ENCODE peak calls at places on chromosomes 16 and 17, in seven cellular contexts. N is CD4-positive, CD25-positive, alpha-beta regulatory T cell; I is Caco-2; Y is lung; X is ascending aorta; F is left lung; Z is uterus. Q is an unnamed sample. For H3K27me3, the result is how much of the 10 kb centered on the place peaks cover.

GRCh38 chr17:17848311-17848710 is 11.5 kb upstream of the SREBF1 start:
- DNase-seq in N (no peak), I (no peak), Y (no peak), X (no peak), F (no peak), Z (no peak), Q (no peak)

GRCh38 chr17:67469208-67469980 is 92.3 kb downstream of the PITPNC1 start:
- DNase-seq in N (no peak), I (no peak), Y (no peak), X (no peak), F (no peak), Z (no peak), Q (no peak)

GRCh38 chr16:64983226-64983625 is 138.6 kb downstream of the CDH11 start:
- DNase-seq in N (no peak), I (no peak), Y (no peak), X (no peak), F (no peak), Z (no peak), Q (no peak)

GRCh38 chr16:5200123-5200522 is 102.5 kb upstream of the EEF2KMT start:
- DNase-seq in N (no peak), I (no peak), Y (no peak), X (no peak), F (no peak), Z (no peak), Q (no peak)

GRCh38 chr16:79988721-79989220 is 388.2 kb upstream of the MAF start:
- DNase-seq in N (no peak), I (peak), Y (no peak), X (no peak), F (no peak), Z (no peak), Q (no peak)

GRCh38 chr17:62869885-62870580 is 61.9 kb upstream of the MARCHF10 start:
- DNase-seq in N (no peak), I (peak), Y (no peak), X (no peak), F (no peak), Z (no peak), Q (no peak)

GRCh38 chr16:47136101-47136820 is 7.5 kb downstream of the NETO2 start:
- DNase-seq in N (no peak), I (no peak), Y (no peak), X (no peak), F (no peak), Z (no peak), Q (no peak)

GRCh38 chr16:66695935-66696668 is 441 bp downstream of the CMTM4 start:
- DNase-seq in N (no peak), I (peak), Y (peak), X (no peak), F (peak), Z (peak), Q (peak)

GRCh38 chr16:54489225-54489781 is 202.7 kb upstream of the IRX3 start:
- DNase-seq in N (no peak), I (no peak), Y (no peak), X (no peak), F (no peak), Z (no peak), Q (no peak)

GRCh38 chr17:2777242-2777867 is 18.9 kb upstream of the RAP1GAP2 start:
- DNase-seq in N (no peak), I (no peak), Y (no peak), X (no peak), F (no peak), Z (no peak), Q (no peak)

GRCh38 chr17:77914440-77915254 is 43.9 kb upstream of the TNRC6C start:
- DNase-seq in N (no peak), I (no peak), Y (no peak), X (no peak), F (peak), Z (no peak), Q (no peak)

GRCh38 chr17:78828470-78829185 is 12.0 kb downstream of the USP36 start:
- DNase-seq in N (no peak), I (no peak), Y (no peak), X (no peak), F (no peak), Z (no peak), Q (no peak)

GRCh38 chr16:787978-788398 is at the start of gene RPUSD1:
- DNase-seq in N (no peak), I (peak), Y (no peak), X (no peak), F (no peak), Z (no peak), Q (no peak)

GRCh38 chr17:1275962-1276736 is 3.3 kb upstream of the TRARG1 start:
- DNase-seq in N (peak), I (peak), Y (peak), X (no peak), F (peak), Z (peak), Q (peak)

GRCh38 chr17:81509687-81510523 is 2.7 kb downstream of the ACTG1 start:
- DNase-seq in N (no peak), I (no peak), Y (no peak), X (no peak), F (no peak), Z (no peak), Q (no peak)

GRCh38 chr16:74773431-74774222 is 993 bp downstream of the FA2H start:
- DNase-seq in N (no peak), I (no peak), Y (no peak), X (no peak), F (no peak), Z (no peak), Q (no peak)

GRCh38 chr17:17792551-17793377 is 44.0 kb downstream of the SREBF1 start:
- DNase-seq in N (no peak), I (no peak), Y (no peak), X (no peak), F (no peak), Z (peak), Q (peak)

GRCh38 chr17:57706761-57707160 is 38.3 kb downstream of the CCDC182 start:
- DNase-seq in N (no peak), I (no peak), Y (peak), X (no peak), F (no peak), Z (no peak), Q (no peak)

GRCh38 chr17:18955009-18955408 is 3.0 kb downstream of the SLC5A10 start:
- DNase-seq in N (no peak), I (no peak), Y (no peak), X (no peak), F (no peak), Z (no peak), Q (no peak)

GRCh38 chr16:27703545-27703944 is 153.6 kb downstream of the KATNIP start:
- DNase-seq in N (no peak), I (no peak), Y (no peak), X (no peak), F (no peak), Z (no peak), Q (no peak)

GRCh38 chr17:44095647-44096496 is 25.3 kb downstream of the G6PC3 start:
- DNase-seq in N (no peak), I (peak), Y (peak), X (no peak), F (peak), Z (peak), Q (no peak)

GRCh38 chr17:63439682-63440081 is 6.4 kb downstream of the CYB561 start:
- DNase-seq in N (no peak), I (no peak), Y (no peak), X (no peak), F (no peak), Z (no peak), Q (no peak)

GRCh38 chr17:78882546-78883089 is 20.4 kb downstream of the CEP295NL start:
- DNase-seq in N (no peak), I (peak), Y (peak), X (no peak), F (peak), Z (no peak), Q (no peak)

GRCh38 chr16:86224629-86225028 is 285.7 kb upstream of the FOXF1 start:
- DNase-seq in N (no peak), I (no peak), Y (no peak), X (no peak), F (no peak), Z (no peak), Q (no peak)
- H3K27me3 ChIP-seq in N (under half), I (under half), Y (under half), X (under half), F (under half), Z (under half), Q (under half)

DNA sequence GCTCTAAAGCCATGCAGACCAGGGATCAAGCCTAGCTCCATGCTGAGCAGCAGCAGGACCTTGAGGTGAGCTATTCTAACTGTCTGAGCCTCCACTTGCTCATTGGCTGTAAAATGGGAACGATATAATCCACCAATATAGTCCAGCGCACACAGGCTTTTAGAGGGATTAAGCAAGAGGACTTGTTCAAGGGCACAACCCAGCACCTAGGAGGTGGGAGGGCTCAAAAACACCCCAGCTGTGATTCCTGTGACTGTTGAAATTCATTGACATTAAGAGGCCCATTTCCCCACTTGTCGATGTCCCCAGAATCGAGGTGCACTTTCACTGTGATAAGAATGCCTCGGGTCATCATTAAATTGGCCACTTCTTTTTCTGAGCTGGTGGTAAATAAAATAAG is 4.1 kb downstream of the USH1G start:
- DNase-seq in N (no peak), I (no peak), Y (no peak), X (no peak), F (no peak), Z (no peak), Q (no peak)
- H3K27me3 ChIP-seq in N (under half), I (under half), Y (under half), X (under half), F (half or more), Z (under half), Q (under half)

DNA sequence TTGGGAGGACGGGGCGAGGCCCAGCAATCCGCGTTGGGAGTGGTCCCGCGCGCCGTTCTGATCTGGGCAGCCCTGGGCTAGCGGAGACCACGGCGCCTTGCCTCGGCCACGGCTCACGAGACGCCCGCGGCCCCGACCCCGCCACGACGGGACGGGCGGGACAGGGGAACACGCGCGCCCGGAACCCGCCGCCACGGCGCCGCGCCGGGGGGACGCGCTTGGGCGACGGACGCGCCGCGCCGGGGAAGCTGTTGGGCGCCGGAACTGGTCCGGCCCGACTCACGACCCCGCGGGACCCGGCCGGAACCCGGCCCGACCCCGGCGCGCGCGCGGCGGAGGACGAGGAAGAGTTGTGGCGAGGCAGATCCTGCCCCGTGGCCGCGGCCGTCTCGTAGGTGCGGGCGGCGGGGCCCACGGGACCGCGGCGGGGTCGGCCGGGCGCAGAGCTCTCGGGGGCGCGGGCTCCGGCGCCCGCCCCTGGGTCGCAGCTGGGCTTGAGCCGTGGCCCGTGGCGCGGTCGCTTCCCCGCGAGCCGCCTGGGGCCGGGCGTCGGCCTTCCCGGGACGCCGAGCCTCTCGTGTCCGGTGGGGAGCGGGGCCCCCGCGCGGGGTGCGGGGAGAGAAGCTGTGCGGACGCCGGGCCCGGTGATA is at the start of gene ACSF3:
- DNase-seq in N (peak), I (peak), Y (peak), X (no peak), F (peak), Z (peak), Q (peak)
- H3K27me3 ChIP-seq in N (under half), I (under half), Y (under half), X (under half), F (under half), Z (under half), Q (under half)

GRCh38 chr17:5950871-5951270 is 119.3 kb upstream of the WSCD1 start:
- DNase-seq in N (no peak), I (no peak), Y (no peak), X (no peak), F (no peak), Z (no peak), Q (no peak)

GRCh38 chr17:5951912-5952311 is 118.3 kb upstream of the WSCD1 start:
- DNase-seq in N (no peak), I (no peak), Y (no peak), X (no peak), F (no peak), Z (no peak), Q (no peak)

GRCh38 chr17:5943991-5944390 is 126.2 kb upstream of the WSCD1 start:
- DNase-seq in N (no peak), I (no peak), Y (no peak), X (no peak), F (no peak), Z (no peak), Q (no peak)

GRCh38 chr17:5948811-5949210 is 121.4 kb upstream of the WSCD1 start:
- DNase-seq in N (no peak), I (no peak), Y (no peak), X (no peak), F (no peak), Z (no peak), Q (no peak)

GRCh38 chr17:5947701-5948180 is 122.4 kb upstream of the WSCD1 start:
- DNase-seq in N (no peak), I (no peak), Y (no peak), X (no peak), F (no peak), Z (no peak), Q (no peak)
- H3K27me3 ChIP-seq in N (under half), I (under half), Y (under half), X (under half), F (under half), Z (under half), Q (under half)